ENCODE peak calls at places on chromosomes 12 and 14, in eight cellular contexts. R, G, Q, T, C, F, B and O are unnamed samples.

GRCh38 chr14:22847661-22848341 is 11.4 kb downstream of the MMP14 start:
- DNase-seq in Q (no peak), B (peak), G (no peak), T (peak), F (no peak), C (no peak), R (no peak), O (no peak)

GRCh38 chr14:93663317-93663716 is 125.0 kb downstream of the PRIMA1 start:
- DNase-seq in F (no peak), B (no peak), G (no peak), T (no peak), Q (no peak), C (no peak), R (no peak), O (no peak)

GRCh38 chr12:89707992-89708792 is 446 bp downstream of the ATP2B1 start:
- DNase-seq in B (peak), C (peak), Q (peak), R (peak), F (peak), G (peak), T (peak), O (peak)

GRCh38 chr14:106395460-106396050 is 869.2 kb downstream of the TMEM121 start:
- DNase-seq in C (no peak), T (no peak), G (no peak), F (no peak), R (no peak), B (no peak), Q (no peak), O (no peak)

GRCh38 chr12:42588981-42589464 is 523 bp downstream of the PRICKLE1 start:
- DNase-seq in B (peak), G (peak), T (no peak), F (peak), R (peak), C (no peak), Q (peak), O (peak)

GRCh38 chr12:119088917-119089667 is 89.6 kb upstream of the HSPB8 start:
- DNase-seq in R (no peak), Q (no peak), G (no peak), T (no peak), F (no peak), B (peak), C (no peak), O (no peak)

GRCh38 chr14:74919421-74920165 is 3.5 kb downstream of the RPS6KL1 start:
- DNase-seq in R (no peak), Q (no peak), G (no peak), T (no peak), B (no peak), C (no peak), F (no peak), O (no peak)

GRCh38 chr12:115451785-115452736 is 768.1 kb upstream of the TBX3 start:
- DNase-seq in T (peak), Q (no peak), R (peak), F (peak), G (peak), B (peak), C (no peak), O (peak)

GRCh38 chr12:14326699-14327098 is 38.8 kb upstream of the ATF7IP start:
- DNase-seq in C (no peak), T (no peak), G (no peak), R (no peak), F (no peak), Q (no peak), B (no peak), O (no peak)

GRCh38 chr12:131007794-131008460 is 54.2 kb downstream of the ADGRD1 start:
- DNase-seq in F (no peak), C (no peak), B (no peak), Q (no peak), G (no peak), R (no peak), T (no peak), O (no peak)

GRCh38 chr12:115542656-115543055 is 734.8 kb downstream of the MED13L start:
- DNase-seq in G (no peak), C (no peak), T (no peak), B (no peak), R (no peak), Q (no peak), F (no peak), O (no peak)

GRCh38 chr12:75209782-75210138 is at the start of gene KCNC2:
- DNase-seq in Q (no peak), G (no peak), B (no peak), F (no peak), R (no peak), C (no peak), T (no peak), O (no peak)

GRCh38 chr12:75212072-75212471 is 2.4 kb upstream of the KCNC2 start:
- DNase-seq in R (no peak), G (no peak), Q (no peak), C (no peak), B (no peak), T (no peak), F (no peak), O (no peak)

GRCh38 chr12:75208851-75209781 is 523 bp downstream of the KCNC2 start:
- DNase-seq in Q (peak), B (peak), F (no peak), R (no peak), C (no peak), T (no peak), G (peak), O (peak)

GRCh38 chr12:75205556-75205955 is 4.1 kb downstream of the KCNC2 start:
- DNase-seq in C (no peak), B (no peak), R (no peak), F (no peak), Q (no peak), G (no peak), T (no peak), O (no peak)

GRCh38 chr12:75207338-75208083 is 2.1 kb downstream of the KCNC2 start:
- DNase-seq in F (no peak), Q (no peak), T (peak), G (no peak), C (no peak), B (peak), R (no peak), O (no peak)
- TF ChIP-seq CTCF in F (no peak), Q (no peak), T (no peak), G (no peak), C (no peak), B (peak), R (no peak), O (no peak)

GRCh38 chr12:57498143-57498524 is 10.3 kb downstream of the MARS1 start:
- DNase-seq in T (no peak), Q (no peak), R (no peak), G (no peak), F (no peak), C (no peak), B (no peak), O (no peak)
- TF ChIP-seq CTCF in T (no peak), Q (no peak), R (no peak), G (no peak), F (no peak), C (no peak), B (peak), O (no peak)

GRCh38 chr12:4743046-4743445 is 22.8 kb downstream of the GALNT8 start:
- DNase-seq in C (no peak), T (no peak), F (no peak), R (no peak), G (no peak), B (peak), Q (no peak), O (no peak)
- TF ChIP-seq CTCF in C (no peak), T (no peak), F (no peak), R (no peak), G (no peak), B (no peak), Q (no peak), O (no peak)

GRCh38 chr12:102958073-102958829 is 777 bp downstream of the ASCL1 start:
- DNase-seq in C (no peak), F (no peak), R (no peak), B (peak), G (peak), Q (no peak), T (no peak), O (no peak)
- TF ChIP-seq CTCF in C (no peak), F (no peak), R (no peak), B (peak), G (no peak), Q (peak), T (no peak), O (no peak)

GRCh38 chr14:32588448-32589320 is 259.6 kb downstream of the AKAP6 start:
- DNase-seq in F (peak), Q (no peak), B (peak), R (no peak), G (peak), C (no peak), T (no peak), O (peak)
- TF ChIP-seq CTCF in F (peak), Q (peak), B (peak), R (no peak), G (peak), C (no peak), T (peak), O (peak)

GRCh38 chr12:122837306-122838265 is 2.3 kb downstream of the HIP1R start:
- DNase-seq in F (peak), Q (no peak), C (no peak), T (peak), R (no peak), G (no peak), B (no peak), O (no peak)

GRCh38 chr12:122834921-122835692 is at the start of gene HIP1R:
- DNase-seq in B (peak), Q (no peak), R (peak), C (peak), T (peak), F (peak), G (peak), O (peak)

GRCh38 chr12:122835693-122836026 is 403 bp downstream of the HIP1R start:
- DNase-seq in Q (no peak), R (no peak), T (peak), G (no peak), C (peak), B (no peak), F (peak), O (peak)

GRCh38 chr12:122836027-122836921 is 1.0 kb downstream of the HIP1R start:
- DNase-seq in F (peak), T (peak), G (peak), C (peak), R (no peak), B (peak), Q (no peak), O (peak)

GRCh38 chr12:122834229-122834920 is 882 bp upstream of the HIP1R start:
- DNase-seq in C (peak), B (peak), T (peak), Q (no peak), G (peak), R (no peak), F (peak), O (peak)
- TF ChIP-seq CTCF in C (no peak), B (peak), T (no peak), Q (peak), G (no peak), R (peak), F (no peak), O (no peak)

DNA sequence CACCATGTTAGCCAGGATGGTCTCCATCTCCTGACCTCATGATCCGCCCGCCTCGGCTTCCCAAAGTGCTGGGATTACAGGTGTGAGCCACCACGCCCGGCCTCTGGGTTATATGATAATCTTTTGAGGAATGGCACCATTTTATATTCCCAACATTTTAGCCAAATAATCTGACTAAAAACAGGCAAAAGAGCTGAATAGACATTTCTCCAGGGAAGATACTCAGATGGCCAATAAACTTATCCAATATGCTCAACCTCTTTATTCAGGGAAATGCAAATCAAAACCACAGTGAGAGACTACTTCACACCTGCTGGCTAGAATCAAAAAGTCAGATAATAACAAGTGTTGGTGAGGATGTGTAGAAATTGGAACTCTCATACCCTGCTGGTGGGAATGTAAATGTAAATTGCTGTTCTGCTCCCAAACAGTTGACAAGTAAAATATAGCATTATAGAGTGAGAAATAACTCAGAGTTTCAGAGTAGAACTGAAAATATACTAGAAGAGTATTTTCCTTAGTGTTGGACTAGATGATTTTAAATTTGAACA is 80.0 kb downstream of the RCOR1 start:
- DNase-seq in T (no peak), C (no peak), G (no peak), R (no peak), B (no peak), Q (no peak), F (no peak), O (no peak)
- TF ChIP-seq CTCF in T (no peak), C (no peak), G (no peak), R (no peak), B (no peak), Q (peak), F (no peak), O (no peak)